ENCODE peak calls at places on chromosome 13, in six cellular contexts. T is frontal cortex; E is CD4-positive, alpha-beta memory T cell; V is mesothelial cell of epicardium; W is activated B cell treated with CpG ODN at 0.5 μM for 24 hours; H is brain microvascular endothelial cell. Z is an unnamed sample.

GRCh38 chr13:69524459-69525155 is 583.0 kb upstream of the ATXN8OS start:
- DNase-seq in V (no peak), T (no peak), E (no peak), W (no peak), H (no peak), Z (no peak)

GRCh38 chr13:42221321-42221720 is 50.6 kb upstream of the AKAP11 start:
- DNase-seq in T (no peak), E (no peak), H (no peak), V (no peak), W (no peak), Z (no peak)

GRCh38 chr13:113969973-113970611 is 3.8 kb downstream of the C13orf46 start:
- DNase-seq in W (no peak), T (no peak), H (no peak), V (no peak), E (no peak), Z (no peak)

GRCh38 chr13:98208606-98209005 is 31.5 kb upstream of the RNF113B start:
- DNase-seq in W (no peak), E (no peak), H (no peak), T (no peak), V (no peak), Z (no peak)

GRCh38 chr13:27211771-27212364 is 39.5 kb upstream of the RPL21 start:
- DNase-seq in T (no peak), H (peak), V (no peak), W (no peak), E (no peak), Z (no peak)

GRCh38 chr13:37473035-37473434 is 125.5 kb downstream of the POSTN start:
- DNase-seq in W (no peak), E (no peak), V (no peak), T (no peak), H (no peak), Z (no peak)

GRCh38 chr13:97107815-97108534 is 113.7 kb upstream of the OXGR1 start:
- DNase-seq in H (peak), V (no peak), E (no peak), T (no peak), W (no peak), Z (no peak)

GRCh38 chr13:27270594-27271520 is at the start of gene RASL11A:
- DNase-seq in W (peak), V (peak), E (peak), H (peak), T (peak), Z (peak)

GRCh38 chr13:98480915-98481510 is 95.9 kb downstream of the STK24 start:
- DNase-seq in V (no peak), E (no peak), T (no peak), H (peak), W (no peak), Z (no peak)

GRCh38 chr13:34425307-34425949 is 516.6 kb upstream of the NBEA start:
- DNase-seq in E (no peak), V (no peak), T (no peak), H (no peak), W (no peak), Z (no peak)

Z was measured in caudate nucleus.